ENCODE peak calls at places on chromosomes 5 and 9, in seven cellular contexts. A is gastrocnemius medialis, G is lower leg skin, X is Peyer's patch, S is stomach, Z is IMR-90, E is tibial nerve. L is an unnamed sample.

GRCh38 chr5:126633552-126633951 is 32.8 kb downstream of the PHAX start:
- DNase-seq in Z (no peak), E (no peak), X (no peak), S (no peak), A (no peak), G (peak; percentile 17), L (no peak)

GRCh38 chr5:37112383-37112991 is 136.7 kb downstream of the CPLANE1 start:
- DNase-seq in A (no peak), E (no peak), S (no peak), G (no peak), X (no peak), Z (peak; percentile 7), L (no peak)

GRCh38 chr5:10289353-10289752 is 18.3 kb downstream of the CMBL start:
- DNase-seq in Z (no peak), X (no peak), A (peak; percentile 79), E (peak; percentile 19), G (no peak), S (peak; percentile 67), L (peak; percentile 71)

GRCh38 chr5:78899922-78900362 is 85.2 kb downstream of the ARSB start:
- DNase-seq in X (no peak), A (no peak), G (no peak), E (no peak), S (peak; percentile 73), Z (peak; percentile 67), L (no peak)

GRCh38 chr5:10578292-10578663 is 14.4 kb downstream of the ANKRD33B start:
- DNase-seq in X (peak; percentile 15), S (no peak), G (peak; percentile 50), E (no peak), Z (no peak), A (no peak), L (no peak)

GRCh38 chr9:134179918-134180785 is 15.8 kb upstream of the RNU6ATAC start:
- DNase-seq in G (peak; percentile 85), A (no peak), E (no peak), Z (no peak), X (no peak), S (no peak), L (no peak)

GRCh38 chr5:107464876-107465275 is 205.9 kb downstream of the EFNA5 start:
- DNase-seq in Z (no peak), X (no peak), A (no peak), G (no peak), E (no peak), S (no peak), L (no peak)

GRCh38 chr9:114278881-114279570 is 43.9 kb upstream of the ORM1 start:
- DNase-seq in X (no peak), E (no peak), S (no peak), Z (peak; percentile 51), G (peak; percentile 82), A (no peak), L (peak; percentile 40)

GRCh38 chr5:172110260-172110815 is 77.7 kb downstream of the STK10 start:
- DNase-seq in E (no peak), A (no peak), G (no peak), Z (no peak), X (no peak), S (no peak), L (no peak)

GRCh38 chr9:117214416-117214815 is 200.4 kb downstream of the ASTN2 start:
- DNase-seq in E (no peak), Z (no peak), A (no peak), G (no peak), X (no peak), S (no peak), L (no peak)

GRCh38 chr9:7086389-7086788 is 328.6 kb downstream of the KDM4C start:
- DNase-seq in E (no peak), X (no peak), A (no peak), G (no peak), Z (no peak), S (no peak), L (no peak)

GRCh38 chr9:107193251-107193650 is 89.8 kb upstream of the RAD23B start:
- DNase-seq in A (no peak), Z (no peak), X (no peak), S (no peak), E (no peak), G (no peak), L (no peak)

GRCh38 chr9:136587145-136587943 is 41.5 kb upstream of the NOTCH1 start:
- DNase-seq in X (peak; percentile 26), Z (peak; percentile 48), G (no peak), A (peak; percentile 22), S (peak; percentile 31), E (peak; percentile 56), L (peak; percentile 75)

GRCh38 chr9:136587944-136588662 is 42.3 kb upstream of the NOTCH1 start:
- DNase-seq in X (no peak), Z (no peak), S (no peak), A (no peak), E (no peak), G (no peak), L (no peak)

GRCh38 chr9:136590788-136591187 is 44.9 kb upstream of the NOTCH1 start:
- DNase-seq in X (no peak), E (no peak), A (no peak), S (no peak), G (no peak), Z (no peak), L (no peak)

GRCh38 chr9:136589766-136590740 is 44.2 kb upstream of the NOTCH1 start:
- DNase-seq in G (no peak), X (no peak), E (no peak), A (no peak), S (no peak), Z (no peak), L (no peak)

DNA sequence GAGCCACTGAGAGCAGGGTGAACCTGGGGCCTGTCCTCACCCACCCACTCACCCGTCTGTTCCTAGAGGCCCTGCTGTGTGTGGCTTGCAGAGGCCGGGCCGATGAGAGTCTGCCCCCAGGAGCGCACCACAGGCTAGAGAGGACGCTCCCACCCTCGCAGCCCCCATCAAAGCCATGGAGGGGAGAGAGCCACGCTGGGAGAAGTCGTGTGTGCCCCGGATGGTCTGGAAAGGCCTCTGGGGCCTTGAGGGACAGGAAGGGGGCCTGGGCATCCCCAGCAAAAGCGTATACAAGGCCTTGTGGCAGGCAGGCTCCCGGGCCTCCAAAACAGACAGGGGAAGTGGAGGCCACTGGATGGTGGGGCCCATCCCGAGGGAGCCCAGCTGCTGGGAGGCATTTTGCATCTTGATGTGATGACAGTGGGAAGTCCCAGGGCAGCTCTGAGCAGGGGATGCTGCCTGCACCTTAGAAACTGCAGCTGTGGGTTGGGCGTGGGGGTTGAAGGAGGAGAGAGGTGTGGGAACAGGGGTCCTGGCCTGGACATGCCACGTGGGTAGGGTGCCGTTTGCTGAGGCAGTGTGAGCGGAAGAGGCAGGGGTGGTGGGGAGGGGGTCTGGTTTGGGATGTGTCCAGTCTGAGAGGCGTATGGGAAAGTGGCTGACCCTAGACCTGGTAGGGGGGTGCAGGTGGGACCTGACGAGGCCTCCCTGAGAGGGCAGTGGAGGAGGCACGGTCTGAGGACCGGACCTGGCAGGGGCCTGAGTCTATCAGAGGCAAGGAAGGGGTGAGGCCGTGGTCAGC is 43.0 kb upstream of the NOTCH1 start:
- DNase-seq in S (no peak), A (no peak), Z (no peak), X (no peak), E (no peak), G (no peak), L (no peak)
- TF ChIP-seq POLR2A in S (no peak), A (no peak), Z (no peak), X (no peak), E (no peak), G (no peak), L (no peak)

GRCh38 chr5:59034498-59035186 is 451.8 kb downstream of the RAB3C start:
- DNase-seq in G (no peak), X (no peak), E (no peak), Z (peak; percentile 77), A (no peak), S (no peak), L (no peak)
- TF ChIP-seq CTCF in G (no peak), X (peak; percentile 69), E (peak; percentile 52), Z (peak; percentile 79), A (peak; percentile 48), S (peak; percentile 61), L (peak; percentile 46)

DNA sequence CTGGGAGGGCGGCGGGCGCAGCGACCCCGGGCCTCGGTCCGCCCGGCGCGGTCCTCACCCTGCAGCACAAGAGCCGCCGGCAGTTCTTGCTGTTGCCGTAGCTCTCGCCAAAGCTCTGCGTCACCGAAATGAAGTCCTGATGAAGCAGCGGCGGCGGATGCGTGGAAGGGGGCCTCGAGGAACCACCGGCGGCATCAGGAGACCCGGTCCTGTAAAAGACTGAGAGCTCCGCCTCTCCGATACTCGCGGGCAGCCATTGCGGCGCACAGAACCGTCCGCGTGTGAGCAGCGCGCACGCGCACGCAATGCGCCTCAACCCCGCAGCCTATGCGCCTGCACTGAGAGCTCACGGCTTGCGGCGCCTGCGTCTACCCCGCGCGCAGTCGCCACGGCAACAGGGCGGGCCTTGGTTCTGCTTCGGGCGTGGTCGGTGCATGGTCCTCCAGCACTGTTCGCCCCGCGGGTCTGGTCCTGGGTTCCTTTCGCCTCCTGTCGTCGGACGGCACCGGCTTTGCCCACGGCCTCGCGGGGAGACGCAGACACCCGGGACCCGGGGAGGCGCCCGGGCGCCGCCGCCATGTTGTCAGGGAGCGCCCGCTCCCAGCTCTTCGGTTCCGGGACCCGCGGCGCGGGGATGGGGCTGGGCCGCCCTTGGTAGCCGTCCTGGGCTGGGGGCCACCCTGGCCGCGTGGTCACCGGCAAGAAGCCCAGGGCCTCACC is 9.3 kb upstream of the GRIN1 start:
- DNase-seq in Z (peak; percentile 91), X (peak; percentile 86), G (peak; percentile 92), S (peak; percentile 90), A (peak; percentile 63), E (peak; percentile 45), L (peak; percentile 89)
- TF ChIP-seq POLR2A in Z (no peak), X (peak; percentile 53), G (no peak), S (no peak), A (no peak), E (no peak), L (peak; percentile 42)

GRCh38 chr9:126014726-126015125 is 267.6 kb downstream of the PBX3 start:
- DNase-seq in G (no peak), S (no peak), Z (no peak), X (no peak), A (no peak), E (no peak), L (no peak)

GRCh38 chr9:126009047-126009446 is 261.9 kb downstream of the PBX3 start:
- DNase-seq in S (no peak), A (no peak), X (no peak), G (no peak), E (no peak), Z (no peak), L (no peak)
- TF ChIP-seq CTCF in S (no peak), A (no peak), X (no peak), G (no peak), E (no peak), Z (peak; percentile 7), L (no peak)

DNA sequence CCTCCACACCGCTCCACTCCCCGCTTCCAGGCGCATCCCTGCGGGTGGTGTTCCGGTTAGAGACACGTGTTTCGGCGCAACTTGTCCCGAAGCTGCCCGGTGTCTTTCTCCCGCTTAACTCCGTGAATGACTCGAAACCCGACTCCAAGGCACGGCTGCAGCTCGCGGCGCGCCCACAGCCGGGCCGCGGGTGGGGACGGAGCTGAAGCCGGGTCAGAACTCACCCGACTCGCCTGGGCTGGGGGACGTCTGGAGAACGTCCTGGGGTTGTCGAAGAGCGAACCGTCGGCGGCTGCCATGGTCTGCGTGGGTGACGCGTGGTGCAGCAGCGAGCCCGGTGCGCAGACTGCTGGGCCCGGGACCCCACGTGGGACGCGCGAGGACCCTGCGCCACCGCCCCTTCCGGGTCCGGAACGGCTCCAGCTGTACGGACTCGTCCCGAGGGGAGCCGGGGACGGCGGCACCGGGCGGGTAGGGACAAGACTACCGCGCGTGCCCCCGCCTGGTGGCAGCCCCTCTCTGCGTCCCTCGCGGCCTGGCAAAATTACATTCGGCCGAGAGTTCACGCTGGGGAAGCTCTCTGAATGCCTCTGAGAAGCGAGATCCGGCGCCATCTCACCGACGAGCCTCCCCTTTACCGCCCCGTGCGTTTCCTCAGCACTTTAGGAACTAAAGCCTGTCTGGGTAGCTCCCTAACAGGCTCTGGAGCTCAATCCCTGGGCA is at the start of gene DDX31:
- DNase-seq in Z (peak; percentile 76), X (peak; percentile 84), E (peak; percentile 59), S (peak; percentile 83), G (peak; percentile 95), A (peak; percentile 70), L (peak; percentile 90)
- TF ChIP-seq POLR2A in Z (peak; percentile 89), X (peak; percentile 58), E (no peak), S (no peak), G (no peak), A (peak; percentile 74), L (peak; percentile 69)